ENCODE peak calls at places on chromosomes 7 and 10, in six cellular contexts. L is adrenal gland, Q is epithelial cell of esophagus, B is psoas muscle, P is GM13976, I is hepatocyte. K is an unnamed sample.

GRCh38 chr10:33005322-33006282 is 47.6 kb upstream of the ITGB1 start:
- DNase-seq in L (peak; percentile 86), Q (peak; percentile 98), P (peak; percentile 45), B (peak; percentile 86), I (peak; percentile 90), K (peak; percentile 47)

GRCh38 chr10:101062231-101063161 is 707 bp downstream of the KAZALD1 start:
- DNase-seq in B (peak; percentile 56), I (peak; percentile 89), L (peak; percentile 56), Q (peak; percentile 37), P (peak; percentile 79), K (peak; percentile 64)

GRCh38 chr7:128409435-128410091 is at the start of gene IMPDH1:
- DNase-seq in B (peak; percentile 92), Q (peak; percentile 78), I (peak; percentile 92), P (peak; percentile 97), L (peak; percentile 80), K (peak; percentile 85)

GRCh38 chr7:127794135-127794534 is 142.1 kb downstream of the SND1 start:
- DNase-seq in I (no peak), Q (no peak), P (no peak), L (no peak), B (no peak), K (no peak)

GRCh38 chr7:132298782-132299181 is 277.5 kb downstream of the PLXNA4 start:
- DNase-seq in I (peak; percentile 44), P (no peak), B (no peak), L (no peak), Q (peak; percentile 33), K (no peak)

GRCh38 chr7:109842386-109842785 is 1248.5 kb upstream of the LRRN3 start:
- DNase-seq in I (no peak), P (no peak), B (no peak), L (no peak), Q (no peak), K (no peak)

GRCh38 chr10:131899695-131900349 is 986 bp upstream of the PPP2R2D start:
- DNase-seq in B (no peak), Q (no peak), I (no peak), L (peak; percentile 8), P (no peak), K (peak; percentile 29)

GRCh38 chr7:5495581-5496375 is 72.1 kb upstream of the TNRC18 start:
- DNase-seq in P (no peak), Q (peak; percentile 39), I (no peak), L (peak; percentile 91), B (peak; percentile 85), K (no peak)

GRCh38 chr10:79285315-79286185 is 61.7 kb upstream of the PPIF start:
- DNase-seq in P (peak; percentile 85), L (no peak), I (no peak), Q (no peak), B (no peak), K (peak; percentile 83)

GRCh38 chr7:117401293-117402002 is 25.8 kb downstream of the ASZ1 start:
- DNase-seq in L (no peak), P (no peak), Q (peak; percentile 29), B (no peak), I (no peak), K (no peak)

GRCh38 chr7:17530249-17530648 is 231.8 kb downstream of the AHR start:
- DNase-seq in Q (no peak), L (no peak), P (no peak), I (peak; percentile 20), B (no peak), K (no peak)

GRCh38 chr10:93068411-93069244 is 5.1 kb upstream of the CYP26A1 start:
- DNase-seq in P (peak; percentile 50), L (no peak), I (no peak), B (no peak), Q (peak; percentile 46), K (peak; percentile 38)

GRCh38 chr7:121456015-121456414 is 59.9 kb upstream of the FAM3C start:
- DNase-seq in L (no peak), B (no peak), P (no peak), Q (no peak), I (no peak), K (no peak)

GRCh38 chr10:6141296-6142151 is 52.7 kb downstream of the RBM17 start:
- DNase-seq in Q (peak; percentile 85), P (peak; percentile 84), L (no peak), I (no peak), B (peak; percentile 61), K (peak; percentile 40)

GRCh38 chr10:93859049-93859655 is 34.6 kb upstream of the SLC35G1 start:
- DNase-seq in P (peak; percentile 32), L (no peak), Q (peak; percentile 15), B (no peak), I (no peak), K (no peak)

GRCh38 chr7:142796501-142797341 is 26.0 kb downstream of the PRSS2 start:
- DNase-seq in I (no peak), Q (no peak), P (peak; percentile 54), L (no peak), B (no peak), K (peak; percentile 23)

GRCh38 chr10:4431114-4431862 is 394.7 kb upstream of the AKR1E2 start:
- DNase-seq in I (no peak), P (no peak), Q (peak; percentile 9), L (no peak), B (no peak), K (no peak)

GRCh38 chr10:122230222-122230621 is 40.9 kb upstream of the BTBD16 start:
- DNase-seq in I (no peak), L (no peak), B (no peak), P (no peak), Q (no peak), K (no peak)

GRCh38 chr7:133888061-133888930 is 238.8 kb upstream of the LRGUK start:
- DNase-seq in P (no peak), Q (no peak), L (no peak), I (no peak), B (no peak), K (no peak)

GRCh38 chr7:116950889-116951351 is 2.4 kb upstream of the ST7 start:
- DNase-seq in B (no peak), Q (no peak), I (no peak), P (no peak), L (no peak), K (no peak)

GRCh38 chr10:111872591-111872990 is 311.0 kb downstream of the GPAM start:
- DNase-seq in I (no peak), P (no peak), Q (peak; percentile 23), B (no peak), L (no peak), K (no peak)

GRCh38 chr7:69232445-69233376 is 365.6 kb upstream of the AUTS2 start:
- DNase-seq in L (no peak), P (no peak), Q (no peak), I (no peak), B (no peak), K (no peak)

GRCh38 chr10:68871105-68871711 is 29.9 kb upstream of the DDX50 start:
- DNase-seq in P (no peak), L (no peak), I (peak; percentile 46), B (peak; percentile 17), Q (no peak), K (no peak)

GRCh38 chr10:75208177-75208576 is 2.4 kb upstream of the VDAC2 start:
- DNase-seq in I (peak; percentile 56), B (no peak), P (no peak), Q (peak; percentile 99), L (no peak), K (peak; percentile 37)

GRCh38 chr10:1202343-1202742 is 146.2 kb downstream of the WDR37 start:
- DNase-seq in L (no peak), I (no peak), Q (no peak), B (no peak), P (no peak), K (no peak)

GRCh38 chr10:23469596-23470237 is 30.8 kb downstream of the OTUD1 start:
- DNase-seq in I (no peak), P (no peak), L (no peak), B (no peak), Q (no peak), K (no peak)

GRCh38 chr7:55016061-55016745 is 2.6 kb upstream of the EGFR start:
- DNase-seq in P (no peak), I (no peak), Q (no peak), B (no peak), L (no peak), K (no peak)

GRCh38 chr10:60237977-60238376 is 151.7 kb downstream of the ANK3 start:
- DNase-seq in Q (peak; percentile 2), L (no peak), I (no peak), B (no peak), P (peak; percentile 16), K (peak; percentile 30)

DNA sequence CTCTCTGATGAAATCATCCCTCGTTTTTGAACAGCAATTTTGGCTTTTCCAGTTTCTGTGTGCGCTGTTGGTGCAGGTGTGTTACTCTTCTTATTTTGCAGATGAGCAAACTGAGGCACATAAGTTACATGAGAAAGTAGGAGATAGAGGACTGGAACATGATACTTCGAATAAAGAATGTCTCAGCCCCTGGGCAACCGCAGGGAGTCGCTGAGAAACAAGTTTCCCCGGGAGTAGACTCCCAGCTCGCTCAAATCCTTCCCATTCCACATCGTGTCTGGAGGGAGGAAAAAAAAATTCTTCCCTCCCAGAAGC is 18.0 kb downstream of the MXI1 start:
- DNase-seq in L (no peak), P (no peak), Q (no peak), I (no peak), B (no peak), K (no peak)
- TF ChIP-seq CTCF in L (no peak), P (no peak), Q (no peak), I (peak; percentile 23), B (no peak), K (no peak)

GRCh38 chr7:120138497-120138896 is 134.5 kb upstream of the KCND2 start:
- DNase-seq in P (no peak), B (no peak), I (no peak), L (no peak), Q (no peak), K (no peak)
- TF ChIP-seq CTCF in P (no peak), B (no peak), I (no peak), L (no peak), Q (no peak), K (no peak)

DNA sequence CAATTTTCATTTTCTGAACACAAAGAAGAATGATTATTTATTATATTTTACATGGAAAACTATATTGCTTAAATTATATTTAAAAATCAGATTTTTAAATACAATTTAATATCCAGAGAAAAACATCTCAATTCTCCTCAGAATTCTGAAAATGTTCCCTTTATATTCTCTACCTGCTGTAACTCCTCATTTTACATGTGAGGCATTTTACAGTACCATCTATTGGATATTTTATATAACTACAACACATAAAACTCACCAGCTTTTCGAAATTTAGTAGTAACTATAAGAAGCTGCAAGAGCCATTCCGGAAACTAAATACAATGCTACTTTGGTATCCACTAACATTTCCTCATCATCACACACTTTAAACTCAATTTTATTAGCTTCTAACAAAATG is 264.6 kb downstream of the DGKB start:
- DNase-seq in B (no peak), Q (no peak), P (no peak), L (no peak), I (no peak), K (no peak)
- TF ChIP-seq CTCF in B (no peak), Q (no peak), P (no peak), L (no peak), I (peak; percentile 18), K (no peak)

GRCh38 chr7:21044384-21044783 is 257.7 kb upstream of the SP8 start:
- DNase-seq in L (no peak), Q (peak; percentile 9), P (no peak), B (no peak), I (no peak), K (no peak)
- TF ChIP-seq CTCF in L (no peak), Q (no peak), P (no peak), B (no peak), I (no peak), K (no peak)

K was measured in activated CD8-positive, alpha-beta T cell treated with anti-CD3 and anti-CD28 coated beads for 36 hours.